ENCODE peak calls at places on chromosomes 5 and 9, in nine cellular contexts. I, K, X, Y, S, F, U, Z and W are unnamed samples.

GRCh38 chr5:154677921-154678320 is 77.3 kb upstream of the LARP1 start:
- DNase-seq in I (no peak), K (no peak), X (no peak), Y (no peak), S (no peak), F (no peak), U (no peak), Z (no peak), W (no peak)

GRCh38 chr5:174329738-174330137 is 284.2 kb downstream of the NSG2 start:
- DNase-seq in I (peak), K (no peak), X (no peak), Y (no peak), S (no peak), F (no peak), U (no peak), Z (no peak), W (no peak)

GRCh38 chr9:114153761-114154596 is 1.4 kb upstream of the COL27A1 start:
- DNase-seq in I (no peak), K (no peak), X (no peak), Y (no peak), S (no peak), F (peak), U (no peak), Z (no peak), W (no peak)

GRCh38 chr5:141877478-141878185 is 578 bp downstream of the PCDH1 start:
- DNase-seq in I (no peak), K (no peak), X (peak), Y (no peak), S (peak), F (peak), U (no peak), Z (peak), W (no peak)

GRCh38 chr9:133961226-133962165 is 30.6 kb downstream of the VAV2 start:
- DNase-seq in I (no peak), K (no peak), X (no peak), Y (no peak), S (no peak), F (no peak), U (no peak), Z (no peak), W (no peak)

GRCh38 chr9:124934290-124934689 is 6.6 kb downstream of the GOLGA1 start:
- DNase-seq in I (no peak), K (no peak), X (no peak), Y (no peak), S (no peak), F (no peak), U (no peak), Z (no peak), W (no peak)

GRCh38 chr5:88450239-88450638 is 181.6 kb upstream of the TMEM161B start:
- DNase-seq in I (no peak), K (no peak), X (no peak), Y (no peak), S (no peak), F (no peak), U (no peak), Z (no peak), W (no peak)

GRCh38 chr9:5455181-5455580 is 4.8 kb downstream of the CD274 start:
- DNase-seq in I (no peak), K (no peak), X (no peak), Y (no peak), S (no peak), F (no peak), U (no peak), Z (no peak), W (no peak)

GRCh38 chr5:82272957-82273356 is 5.2 kb downstream of the RPS23 start:
- DNase-seq in I (no peak), K (peak), X (no peak), Y (no peak), S (no peak), F (no peak), U (no peak), Z (no peak), W (no peak)

GRCh38 chr5:109611505-109611904 is 78.2 kb upstream of the MAN2A1 start:
- DNase-seq in I (no peak), K (no peak), X (no peak), Y (no peak), S (no peak), F (no peak), U (no peak), Z (no peak), W (no peak)

GRCh38 chr5:14254686-14255085 is 111.5 kb downstream of the TRIO start:
- DNase-seq in I (no peak), K (no peak), X (no peak), Y (no peak), S (no peak), F (no peak), U (no peak), Z (no peak), W (no peak)

GRCh38 chr5:85931220-85931619 is 686.5 kb upstream of the COX7C start:
- DNase-seq in I (no peak), K (no peak), X (no peak), Y (no peak), S (no peak), F (no peak), U (no peak), Z (no peak), W (no peak)

GRCh38 chr9:129336601-129337286 is 158.7 kb upstream of the IER5L start:
- DNase-seq in I (peak), K (no peak), X (peak), Y (no peak), S (peak), F (peak), U (no peak), Z (no peak), W (no peak)

GRCh38 chr5:1521054-1521453 is 2.7 kb downstream of the LPCAT1 start:
- DNase-seq in I (no peak), K (no peak), X (peak), Y (no peak), S (no peak), F (no peak), U (no peak), Z (no peak), W (no peak)

GRCh38 chr5:160330212-160330611 is 17.8 kb upstream of the CCNJL start:
- DNase-seq in I (no peak), K (no peak), X (no peak), Y (no peak), S (no peak), F (peak), U (no peak), Z (no peak), W (no peak)

GRCh38 chr9:137194388-137194787 is 5.9 kb downstream of the SSNA1 start:
- DNase-seq in I (no peak), K (no peak), X (no peak), Y (no peak), S (no peak), F (no peak), U (no peak), Z (no peak), W (no peak)

GRCh38 chr9:128713941-128714573 is 9.9 kb downstream of the ZDHHC12 start:
- DNase-seq in I (no peak), K (peak), X (no peak), Y (no peak), S (no peak), F (no peak), U (no peak), Z (no peak), W (peak)

GRCh38 chr9:126055386-126055785 is 271.2 kb upstream of the MVB12B start:
- DNase-seq in I (peak), K (no peak), X (no peak), Y (no peak), S (no peak), F (no peak), U (no peak), Z (no peak), W (no peak)

GRCh38 chr9:133493428-133493827 is 14.5 kb upstream of the SLC2A6 start:
- DNase-seq in I (no peak), K (no peak), X (no peak), Y (no peak), S (no peak), F (no peak), U (no peak), Z (no peak), W (no peak)

GRCh38 chr5:137015540-137016116 is 483.5 kb downstream of the SPOCK1 start:
- DNase-seq in I (no peak), K (no peak), X (no peak), Y (no peak), S (no peak), F (no peak), U (no peak), Z (no peak), W (no peak)

GRCh38 chr5:74903165-74903787 is 37.1 kb upstream of the FAM169A start:
- DNase-seq in I (no peak), K (no peak), X (peak), Y (no peak), S (peak), F (peak), U (no peak), Z (no peak), W (no peak)